ENCODE peak calls at places on chromosomes 2 and 18, in five cellular contexts. One of them, this sample, is unnamed.

GRCh38 chr2:190216829-190217228 is 102.8 kb downstream of the HIBCH start:
- DNase-seq in RCC 7860: no peak
- DNase-seq in GM06990: peak
- DNase-seq in BJ: no peak
- DNase-seq in posterior vena cava: peak
- DNase-seq in this sample: no peak

GRCh38 chr2:38039111-38039510 is 36.8 kb downstream of the CYP1B1 start:
- DNase-seq in RCC 7860: no peak
- DNase-seq in GM06990: no peak
- DNase-seq in BJ: no peak
- DNase-seq in posterior vena cava: no peak
- DNase-seq in this sample: no peak

GRCh38 chr2:180505203-180505602 is 475.2 kb upstream of the UBE2E3 start:
- DNase-seq in RCC 7860: peak
- DNase-seq in GM06990: no peak
- DNase-seq in BJ: no peak
- DNase-seq in posterior vena cava: no peak
- DNase-seq in this sample: no peak

GRCh38 chr2:200148366-200148765 is 158.1 kb upstream of the SPATS2L start:
- DNase-seq in RCC 7860: no peak
- DNase-seq in GM06990: no peak
- DNase-seq in BJ: no peak
- DNase-seq in posterior vena cava: no peak
- DNase-seq in this sample: no peak

GRCh38 chr2:29269095-29270090 is 154.2 kb downstream of the CLIP4 start:
- DNase-seq in RCC 7860: no peak
- DNase-seq in GM06990: no peak
- DNase-seq in BJ: no peak
- DNase-seq in posterior vena cava: no peak
- DNase-seq in this sample: no peak

GRCh38 chr2:70009776-70010175 is 48.3 kb upstream of the ASPRV1 start:
- DNase-seq in RCC 7860: no peak
- DNase-seq in GM06990: no peak
- DNase-seq in BJ: no peak
- DNase-seq in posterior vena cava: no peak
- DNase-seq in this sample: no peak

GRCh38 chr18:48948112-48949050 is 2.4 kb downstream of the SMAD7 start:
- DNase-seq in RCC 7860: peak
- DNase-seq in GM06990: peak
- DNase-seq in BJ: no peak
- DNase-seq in posterior vena cava: peak
- DNase-seq in this sample: no peak

GRCh38 chr2:85792783-85793441 is 39.1 kb downstream of the ATOH8 start:
- DNase-seq in RCC 7860: peak
- DNase-seq in GM06990: no peak
- DNase-seq in BJ: no peak
- DNase-seq in posterior vena cava: no peak
- DNase-seq in this sample: peak

GRCh38 chr2:172813314-172813888 is 77.8 kb downstream of the RAPGEF4 start:
- DNase-seq in RCC 7860: no peak
- DNase-seq in GM06990: no peak
- DNase-seq in BJ: no peak
- DNase-seq in posterior vena cava: no peak
- DNase-seq in this sample: no peak

GRCh38 chr18:79454034-79454735 is 58.5 kb downstream of the NFATC1 start:
- DNase-seq in RCC 7860: no peak
- DNase-seq in GM06990: no peak
- DNase-seq in BJ: no peak
- DNase-seq in posterior vena cava: no peak
- DNase-seq in this sample: peak

GRCh38 chr2:105143467-105144127 is 97.9 kb upstream of the GPR45 start:
- DNase-seq in RCC 7860: no peak
- DNase-seq in GM06990: no peak
- DNase-seq in BJ: no peak
- DNase-seq in posterior vena cava: no peak
- DNase-seq in this sample: no peak

GRCh38 chr2:227163445-227163997 is 484 bp downstream of the COL4A4 start:
- DNase-seq in RCC 7860: no peak
- DNase-seq in GM06990: peak
- DNase-seq in BJ: no peak
- DNase-seq in posterior vena cava: no peak
- DNase-seq in this sample: no peak

GRCh38 chr2:180604077-180604476 is 376.3 kb upstream of the UBE2E3 start:
- DNase-seq in RCC 7860: no peak
- DNase-seq in GM06990: peak
- DNase-seq in BJ: no peak
- DNase-seq in posterior vena cava: no peak
- DNase-seq in this sample: no peak

GRCh38 chr2:239827511-239827865 is 197.7 kb downstream of the NDUFA10 start:
- DNase-seq in RCC 7860: no peak
- DNase-seq in GM06990: no peak
- DNase-seq in BJ: no peak
- DNase-seq in posterior vena cava: peak
- DNase-seq in this sample: no peak

GRCh38 chr2:109475531-109476210 is 138.1 kb downstream of the SEPTIN10 start:
- DNase-seq in RCC 7860: no peak
- DNase-seq in GM06990: no peak
- DNase-seq in BJ: no peak
- DNase-seq in posterior vena cava: peak
- DNase-seq in this sample: no peak

GRCh38 chr18:22141211-22141610 is 28.2 kb upstream of the GATA6 start:
- DNase-seq in RCC 7860: no peak
- DNase-seq in GM06990: no peak
- DNase-seq in BJ: no peak
- DNase-seq in posterior vena cava: no peak
- DNase-seq in this sample: no peak

GRCh38 chr2:159064446-159065301 is 96.2 kb downstream of the TANC1 start:
- DNase-seq in RCC 7860: no peak
- DNase-seq in GM06990: no peak
- DNase-seq in BJ: no peak
- DNase-seq in posterior vena cava: no peak
- DNase-seq in this sample: no peak

GRCh38 chr2:134160793-134161504 is 92.9 kb upstream of the MGAT5 start:
- DNase-seq in RCC 7860: no peak
- DNase-seq in GM06990: no peak
- DNase-seq in BJ: no peak
- DNase-seq in posterior vena cava: no peak
- DNase-seq in this sample: no peak

GRCh38 chr2:37143986-37144385 is 12.8 kb downstream of the EIF2AK2 start:
- DNase-seq in RCC 7860: no peak
- DNase-seq in GM06990: no peak
- DNase-seq in BJ: no peak
- DNase-seq in posterior vena cava: no peak
- DNase-seq in this sample: no peak

GRCh38 chr2:128196026-128196822 is 105.2 kb downstream of the UGGT1 start:
- DNase-seq in RCC 7860: no peak
- DNase-seq in GM06990: no peak
- DNase-seq in BJ: no peak
- DNase-seq in posterior vena cava: no peak
- DNase-seq in this sample: no peak

GRCh38 chr2:152740743-152741328 is 22.4 kb downstream of the ARL6IP6 start:
- DNase-seq in RCC 7860: peak
- DNase-seq in GM06990: no peak
- DNase-seq in BJ: peak
- DNase-seq in posterior vena cava: no peak
- DNase-seq in this sample: peak

GRCh38 chr2:23595601-23596251 is 210.7 kb downstream of the KLHL29 start:
- DNase-seq in RCC 7860: peak
- DNase-seq in GM06990: no peak
- DNase-seq in BJ: peak
- DNase-seq in posterior vena cava: peak
- DNase-seq in this sample: no peak

GRCh38 chr18:58953627-58954026 is 89.0 kb downstream of the ZNF532 start:
- DNase-seq in RCC 7860: peak
- DNase-seq in GM06990: no peak
- DNase-seq in BJ: no peak
- DNase-seq in posterior vena cava: no peak
- DNase-seq in this sample: no peak

This sample was measured in HFF-Myc.